ENCODE peak calls at places on chromosomes 4 and X, in five cellular contexts. One of them, this sample, is unnamed.

GRCh38 chr4:60683357-60683756 is 516.8 kb upstream of the ADGRL3 start:
- DNase-seq in ascending aorta: no peak
- DNase-seq in transverse colon: no peak
- DNase-seq in AG04450: peak
- DNase-seq in endodermal cell: no peak
- DNase-seq in this sample: peak

GRCh38 chr4:105343523-105343931 is 130.3 kb downstream of the PPA2 start:
- DNase-seq in ascending aorta: no peak
- DNase-seq in transverse colon: no peak
- DNase-seq in AG04450: no peak
- DNase-seq in endodermal cell: no peak
- DNase-seq in this sample: no peak

GRCh38 chr4:125368684-125369083 is 53.9 kb downstream of the FAT4 start:
- DNase-seq in ascending aorta: no peak
- DNase-seq in transverse colon: no peak
- DNase-seq in AG04450: peak
- DNase-seq in endodermal cell: no peak
- DNase-seq in this sample: peak

GRCh38 chr4:74096265-74096980 is 2.6 kb downstream of the CXCL2 start:
- DNase-seq in ascending aorta: no peak
- DNase-seq in transverse colon: no peak
- DNase-seq in AG04450: no peak
- DNase-seq in endodermal cell: no peak
- DNase-seq in this sample: no peak

GRCh38 chr4:15262396-15262795 is 165.4 kb upstream of the C1QTNF7 start:
- DNase-seq in ascending aorta: no peak
- DNase-seq in transverse colon: no peak
- DNase-seq in AG04450: no peak
- DNase-seq in endodermal cell: no peak
- DNase-seq in this sample: no peak

GRCh38 chrX:68895339-68896250 is 66.8 kb downstream of the EFNB1 start:
- DNase-seq in ascending aorta: peak
- DNase-seq in transverse colon: peak
- DNase-seq in AG04450: peak
- DNase-seq in endodermal cell: no peak
- DNase-seq in this sample: no peak

GRCh38 chrX:110116581-110116980 is 113.7 kb downstream of the TMEM164 start:
- DNase-seq in ascending aorta: no peak
- DNase-seq in transverse colon: no peak
- DNase-seq in AG04450: no peak
- DNase-seq in endodermal cell: no peak
- DNase-seq in this sample: no peak

GRCh38 chr4:84146300-84146942 is 352.7 kb downstream of the NKX6-1 start:
- DNase-seq in ascending aorta: no peak
- DNase-seq in transverse colon: no peak
- DNase-seq in AG04450: no peak
- DNase-seq in endodermal cell: no peak
- DNase-seq in this sample: no peak

GRCh38 chr4:123352240-123352945 is 44.2 kb upstream of the SPRY1 start:
- DNase-seq in ascending aorta: no peak
- DNase-seq in transverse colon: no peak
- DNase-seq in AG04450: no peak
- DNase-seq in endodermal cell: no peak
- DNase-seq in this sample: peak

GRCh38 chr4:153486281-153487151 is 20.4 kb downstream of the TMEM131L start:
- DNase-seq in ascending aorta: peak
- DNase-seq in transverse colon: no peak
- DNase-seq in AG04450: peak
- DNase-seq in endodermal cell: peak
- DNase-seq in this sample: peak

GRCh38 chr4:6331018-6331417 is 61.4 kb downstream of the WFS1 start:
- DNase-seq in ascending aorta: no peak
- DNase-seq in transverse colon: peak
- DNase-seq in AG04450: no peak
- DNase-seq in endodermal cell: peak
- DNase-seq in this sample: no peak

GRCh38 chr4:89212666-89213381 is 94.8 kb downstream of the GPRIN3 start:
- DNase-seq in ascending aorta: no peak
- DNase-seq in transverse colon: no peak
- DNase-seq in AG04450: no peak
- DNase-seq in endodermal cell: no peak
- DNase-seq in this sample: peak

GRCh38 chr4:106038012-106038411 is 142.7 kb downstream of the NPNT start:
- DNase-seq in ascending aorta: no peak
- DNase-seq in transverse colon: no peak
- DNase-seq in AG04450: no peak
- DNase-seq in endodermal cell: no peak
- DNase-seq in this sample: no peak

GRCh38 chr4:160299608-160300007 is 1196.7 kb downstream of the RAPGEF2 start:
- DNase-seq in ascending aorta: no peak
- DNase-seq in transverse colon: no peak
- DNase-seq in AG04450: no peak
- DNase-seq in endodermal cell: no peak
- DNase-seq in this sample: no peak

GRCh38 chr4:4866124-4866832 is 6.8 kb downstream of the MSX1 start:
- DNase-seq in ascending aorta: no peak
- DNase-seq in transverse colon: no peak
- DNase-seq in AG04450: no peak
- DNase-seq in endodermal cell: peak
- DNase-seq in this sample: no peak

GRCh38 chrX:132023117-132023895 is at the start of gene STK26:
- DNase-seq in ascending aorta: peak
- DNase-seq in transverse colon: peak
- DNase-seq in AG04450: no peak
- DNase-seq in endodermal cell: peak
- DNase-seq in this sample: peak

GRCh38 chr4:145066063-145066501 is 31.9 kb downstream of the ANAPC10 start:
- DNase-seq in ascending aorta: no peak
- DNase-seq in transverse colon: no peak
- DNase-seq in AG04450: no peak
- DNase-seq in endodermal cell: no peak
- DNase-seq in this sample: peak

GRCh38 chr4:26267087-26267486 is 53.7 kb upstream of the RBPJ start:
- DNase-seq in ascending aorta: peak
- DNase-seq in transverse colon: peak
- DNase-seq in AG04450: no peak
- DNase-seq in endodermal cell: no peak
- DNase-seq in this sample: no peak

GRCh38 chr4:153465145-153465544 is 1.0 kb upstream of the TMEM131L start:
- DNase-seq in ascending aorta: no peak
- DNase-seq in transverse colon: no peak
- DNase-seq in AG04450: no peak
- DNase-seq in endodermal cell: no peak
- DNase-seq in this sample: no peak

GRCh38 chr4:54418468-54418867 is 189.4 kb downstream of the PDGFRA start:
- DNase-seq in ascending aorta: no peak
- DNase-seq in transverse colon: no peak
- DNase-seq in AG04450: no peak
- DNase-seq in endodermal cell: no peak
- DNase-seq in this sample: no peak

GRCh38 chr4:81722229-81722900 is 250.7 kb upstream of the RASGEF1B start:
- DNase-seq in ascending aorta: no peak
- DNase-seq in transverse colon: peak
- DNase-seq in AG04450: no peak
- DNase-seq in endodermal cell: no peak
- DNase-seq in this sample: no peak

GRCh38 chrX:9279271-9279596 is 185.6 kb upstream of the TBL1X start:
- DNase-seq in ascending aorta: no peak
- DNase-seq in transverse colon: no peak
- DNase-seq in AG04450: no peak
- DNase-seq in endodermal cell: no peak
- DNase-seq in this sample: no peak

GRCh38 chr4:115972967-115973366 is 859.5 kb upstream of the NDST4 start:
- DNase-seq in ascending aorta: no peak
- DNase-seq in transverse colon: no peak
- DNase-seq in AG04450: no peak
- DNase-seq in endodermal cell: peak
- DNase-seq in this sample: no peak

GRCh38 chr4:140296871-140297570 is 76.4 kb upstream of the SCOC start:
- DNase-seq in ascending aorta: no peak
- DNase-seq in transverse colon: no peak
- DNase-seq in AG04450: no peak
- DNase-seq in endodermal cell: peak
- DNase-seq in this sample: no peak

GRCh38 chrX:40440841-40441240 is 139.9 kb upstream of the ATP6AP2 start:
- DNase-seq in ascending aorta: no peak
- DNase-seq in transverse colon: no peak
- DNase-seq in AG04450: no peak
- DNase-seq in endodermal cell: no peak
- DNase-seq in this sample: no peak

GRCh38 chrX:12115377-12115776 is 22.9 kb upstream of the FRMPD4 start:
- DNase-seq in ascending aorta: no peak
- DNase-seq in transverse colon: no peak
- DNase-seq in AG04450: no peak
- DNase-seq in endodermal cell: peak
- DNase-seq in this sample: no peak

GRCh38 chrX:2610246-2611170 is 80.6 kb upstream of the CD99 start:
- DNase-seq in ascending aorta: no peak
- DNase-seq in transverse colon: no peak
- DNase-seq in AG04450: no peak
- DNase-seq in endodermal cell: peak
- DNase-seq in this sample: no peak

GRCh38 chrX:2609431-2610238 is 81.5 kb upstream of the CD99 start:
- DNase-seq in ascending aorta: no peak
- DNase-seq in transverse colon: no peak
- DNase-seq in AG04450: no peak
- DNase-seq in endodermal cell: peak
- DNase-seq in this sample: no peak

GRCh38 chrX:2620576-2620975 is 70.5 kb upstream of the CD99 start:
- DNase-seq in ascending aorta: no peak
- DNase-seq in transverse colon: no peak
- DNase-seq in AG04450: no peak
- DNase-seq in endodermal cell: no peak
- DNase-seq in this sample: no peak

DNA sequence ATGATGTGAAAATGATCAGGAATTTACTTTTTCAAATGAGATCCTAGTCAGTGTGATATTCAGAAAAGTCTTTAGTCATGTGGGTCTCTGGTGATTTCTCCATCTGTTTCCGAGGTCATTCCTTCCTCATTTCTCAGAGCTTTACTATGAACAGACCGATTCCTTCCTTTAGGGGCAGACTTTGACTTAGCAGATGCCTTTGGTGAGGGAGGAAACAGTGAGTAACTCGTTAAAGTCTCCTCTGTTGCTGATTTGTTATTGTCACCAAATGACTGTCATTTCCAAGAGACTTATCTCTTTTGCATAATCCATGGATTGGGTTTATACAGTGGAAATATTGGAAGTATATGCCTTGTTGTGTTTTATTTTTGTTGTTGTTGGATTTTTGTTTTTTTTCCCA is 76.2 kb upstream of the CD99 start:
- DNase-seq in ascending aorta: no peak
- DNase-seq in transverse colon: no peak
- DNase-seq in AG04450: peak
- DNase-seq in endodermal cell: no peak
- DNase-seq in this sample: peak
- TF ChIP-seq CTCF in ascending aorta: peak
- TF ChIP-seq CTCF in transverse colon: no peak
- TF ChIP-seq CTCF in AG04450: peak
- TF ChIP-seq CTCF in endodermal cell: peak
- TF ChIP-seq CTCF in this sample: peak

DNA sequence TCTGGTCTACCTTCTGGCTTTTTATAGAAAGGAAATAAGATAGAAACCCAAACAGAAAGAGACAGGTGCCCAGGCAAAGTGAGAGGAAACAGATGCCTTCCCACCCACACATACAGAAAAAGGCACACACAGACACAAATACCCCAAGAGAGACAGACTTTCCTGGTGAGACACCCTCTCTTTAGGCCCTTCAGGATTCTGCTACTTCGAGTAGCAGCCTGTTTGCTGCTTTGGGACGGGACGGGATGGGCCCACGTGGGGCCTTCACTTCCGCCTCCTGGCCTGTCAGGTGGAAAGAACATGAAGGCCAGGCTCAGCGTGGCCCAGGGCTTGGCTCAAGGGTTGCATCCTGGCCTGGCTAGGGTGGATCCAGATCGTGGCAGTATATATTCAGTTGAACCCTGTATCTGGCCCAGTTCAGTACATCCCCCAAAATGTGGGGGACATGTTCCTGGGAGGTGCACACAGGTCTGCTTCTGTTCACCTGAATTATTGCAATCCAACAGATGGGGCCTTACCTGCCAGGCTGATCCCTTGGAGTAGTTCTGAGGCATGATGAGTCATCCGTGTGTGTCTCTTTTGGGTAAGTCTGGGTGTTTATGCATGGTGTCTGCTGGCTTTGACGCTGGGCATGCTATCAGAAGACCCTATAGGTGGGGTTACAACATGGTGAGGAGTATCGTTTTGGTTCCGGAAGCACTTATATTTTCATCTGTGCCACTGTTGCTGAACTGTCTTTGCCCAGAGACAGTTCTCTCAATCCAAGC is 2.4 kb downstream of the ZNF275 start:
- DNase-seq in ascending aorta: no peak
- DNase-seq in transverse colon: no peak
- DNase-seq in AG04450: no peak
- DNase-seq in endodermal cell: no peak
- DNase-seq in this sample: no peak
- H3K4me3 ChIP-seq in ascending aorta: no peak
- H3K4me3 ChIP-seq in transverse colon: no peak
- H3K4me3 ChIP-seq in AG04450: no peak
- H3K4me3 ChIP-seq in endodermal cell: no peak
- H3K4me3 ChIP-seq in this sample: no peak

GRCh38 chr4:72951147-72951546 is 118.4 kb downstream of the COX18 start:
- DNase-seq in ascending aorta: no peak
- DNase-seq in transverse colon: no peak
- DNase-seq in AG04450: no peak
- DNase-seq in endodermal cell: no peak
- DNase-seq in this sample: no peak
- TF ChIP-seq CTCF in ascending aorta: no peak
- TF ChIP-seq CTCF in transverse colon: no peak
- TF ChIP-seq CTCF in AG04450: peak
- TF ChIP-seq CTCF in endodermal cell: peak
- TF ChIP-seq CTCF in this sample: peak

GRCh38 chr4:87949961-87950360 is 25.6 kb upstream of the SPP1 start:
- DNase-seq in ascending aorta: no peak
- DNase-seq in transverse colon: no peak
- DNase-seq in AG04450: no peak
- DNase-seq in endodermal cell: no peak
- DNase-seq in this sample: peak

GRCh38 chr4:87950516-87950915 is 25.0 kb upstream of the SPP1 start:
- DNase-seq in ascending aorta: no peak
- DNase-seq in transverse colon: no peak
- DNase-seq in AG04450: no peak
- DNase-seq in endodermal cell: no peak
- DNase-seq in this sample: no peak

GRCh38 chr4:87956501-87956900 is 19.0 kb upstream of the SPP1 start:
- DNase-seq in ascending aorta: no peak
- DNase-seq in transverse colon: no peak
- DNase-seq in AG04450: no peak
- DNase-seq in endodermal cell: no peak
- DNase-seq in this sample: no peak

DNA sequence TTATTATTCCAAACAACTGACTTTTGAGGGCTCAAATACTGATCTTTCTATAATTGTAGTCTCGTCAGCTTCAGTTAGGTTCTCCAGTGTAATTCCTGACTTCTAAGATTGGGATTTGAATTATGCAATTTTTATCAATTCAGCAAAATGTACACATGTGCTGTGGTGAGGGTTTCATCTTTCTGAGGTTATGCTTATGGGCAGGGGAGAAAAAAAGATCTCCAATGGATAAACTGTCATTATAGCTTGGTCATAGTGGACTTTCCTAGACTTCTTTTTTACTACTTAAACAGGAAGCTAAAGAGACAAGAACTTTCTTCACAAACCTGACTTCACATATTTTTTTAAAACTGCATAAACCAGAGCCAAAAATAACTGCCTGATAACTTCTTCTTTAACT is 21.7 kb upstream of the SPP1 start:
- DNase-seq in ascending aorta: no peak
- DNase-seq in transverse colon: no peak
- DNase-seq in AG04450: no peak
- DNase-seq in endodermal cell: no peak
- DNase-seq in this sample: no peak
- H3K4me3 ChIP-seq in ascending aorta: no peak
- H3K4me3 ChIP-seq in transverse colon: no peak
- H3K4me3 ChIP-seq in AG04450: no peak
- H3K4me3 ChIP-seq in endodermal cell: no peak
- H3K4me3 ChIP-seq in this sample: no peak

This sample was measured in astrocyte of the cerebellum.